ENCODE peak calls at places on chromosome 11, in seven cellular contexts. K is SK-N-SH, C is H1, A is HCT116, U is K562, B is GM12878, L is HepG2. O is an unnamed sample.

GRCh38 chr11:120336641-120337132 is 474 bp downstream of the ARHGEF12 start:
- DNase-seq in K (no peak), C (no peak), A (no peak), U (peak), B (no peak), L (no peak), O (no peak)

GRCh38 chr11:35166369-35167360 is 27.7 kb downstream of the CD44 start:
- DNase-seq in K (no peak), C (no peak), A (peak), U (no peak), B (no peak), L (no peak), O (no peak)

GRCh38 chr11:1642288-1643145 is 12.9 kb downstream of the KRTAP5-5 start:
- DNase-seq in K (no peak), C (no peak), A (no peak), U (no peak), B (no peak), L (no peak), O (no peak)

GRCh38 chr11:115653926-115654325 is 149.7 kb upstream of the CADM1 start:
- DNase-seq in K (no peak), C (no peak), A (no peak), U (no peak), B (no peak), L (no peak), O (no peak)

GRCh38 chr11:23311986-23312940 is 452.0 kb upstream of the CCDC179 start:
- DNase-seq in K (peak), C (no peak), A (no peak), U (no peak), B (no peak), L (no peak), O (no peak)

GRCh38 chr11:24511518-24511917 is 14.7 kb downstream of the LUZP2 start:
- DNase-seq in K (no peak), C (no peak), A (no peak), U (no peak), B (no peak), L (no peak), O (no peak)

GRCh38 chr11:64489831-64490441 is 101.1 kb upstream of the SLC22A12 start:
- DNase-seq in K (peak), C (peak), A (peak), U (peak), B (no peak), L (peak), O (peak)

GRCh38 chr11:60924906-60925684 is 835 bp downstream of the TMEM132A start:
- DNase-seq in K (peak), C (no peak), A (no peak), U (no peak), B (no peak), L (no peak), O (no peak)

GRCh38 chr11:46537121-46537520 is 56.7 kb downstream of the AMBRA1 start:
- DNase-seq in K (no peak), C (no peak), A (no peak), U (no peak), B (no peak), L (no peak), O (no peak)

GRCh38 chr11:38278457-38279141 is 1680.6 kb upstream of the RAG2 start:
- DNase-seq in K (no peak), C (no peak), A (no peak), U (no peak), B (no peak), L (no peak), O (no peak)

GRCh38 chr11:122879785-122880184 is 2.8 kb upstream of the JHY start:
- DNase-seq in K (peak), C (no peak), A (no peak), U (no peak), B (no peak), L (no peak), O (no peak)

GRCh38 chr11:67301951-67302516 is 1.3 kb upstream of the SSH3 start:
- DNase-seq in K (no peak), C (no peak), A (no peak), U (peak), B (no peak), L (no peak), O (peak)

GRCh38 chr11:102882389-102883024 is 7.7 kb upstream of the MMP12 start:
- DNase-seq in K (no peak), C (no peak), A (no peak), U (no peak), B (peak), L (no peak), O (no peak)

GRCh38 chr11:102879801-102880200 is 5.0 kb upstream of the MMP12 start:
- DNase-seq in K (no peak), C (no peak), A (no peak), U (no peak), B (no peak), L (no peak), O (no peak)

GRCh38 chr11:102886999-102887398 is 12.2 kb upstream of the MMP12 start:
- DNase-seq in K (no peak), C (no peak), A (no peak), U (no peak), B (no peak), L (no peak), O (no peak)

GRCh38 chr11:102878595-102878994 is 3.8 kb upstream of the MMP12 start:
- DNase-seq in K (no peak), C (no peak), A (no peak), U (no peak), B (no peak), L (no peak), O (no peak)

GRCh38 chr11:102883132-102883531 is 8.3 kb upstream of the MMP12 start:
- DNase-seq in K (no peak), C (no peak), A (no peak), U (no peak), B (no peak), L (no peak), O (no peak)
- TF ChIP-seq JUND in K (no peak), C (no peak), A (no peak), U (no peak), B (no peak), L (no peak), O (no peak)

DNA sequence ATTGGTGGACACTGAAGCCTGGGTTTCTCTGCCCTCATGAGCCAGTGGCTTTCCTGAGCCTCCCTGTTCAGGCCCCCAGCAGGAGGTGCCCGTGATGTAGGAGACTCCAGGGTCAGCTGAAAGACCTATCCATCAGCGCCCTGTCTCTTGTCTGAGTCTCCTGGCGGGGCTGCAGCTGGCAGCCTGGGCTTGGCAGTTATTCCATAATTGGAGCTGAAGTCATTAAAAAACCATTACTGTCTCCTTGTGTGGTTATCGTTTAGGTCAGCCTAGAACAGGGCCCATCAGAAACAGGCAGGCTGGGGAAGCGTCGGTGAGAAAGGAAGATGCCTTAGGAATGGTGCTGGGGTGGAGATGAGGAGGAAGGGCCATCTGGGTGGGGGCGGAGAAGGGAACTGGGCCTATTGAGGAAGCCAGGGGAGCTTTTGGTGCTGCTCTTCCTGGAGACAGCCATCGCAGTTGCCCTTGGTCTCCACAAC is 5.0 kb downstream of the TUB start:
- DNase-seq in K (peak), C (no peak), A (no peak), U (no peak), B (no peak), L (no peak), O (no peak)
- TF ChIP-seq JUND in K (no peak), C (no peak), A (no peak), U (no peak), B (no peak), L (no peak), O (no peak)

GRCh38 chr11:27024865-27025264 is 15.8 kb upstream of the BBOX1 start:
- DNase-seq in K (no peak), C (no peak), A (no peak), U (no peak), B (no peak), L (no peak), O (no peak)

GRCh38 chr11:27025312-27025955 is 15.2 kb upstream of the BBOX1 start:
- DNase-seq in K (no peak), C (no peak), A (no peak), U (no peak), B (no peak), L (peak), O (no peak)

GRCh38 chr11:27022659-27023251 is 17.9 kb upstream of the BBOX1 start:
- DNase-seq in K (peak), C (no peak), A (no peak), U (no peak), B (no peak), L (no peak), O (no peak)

GRCh38 chr11:27018902-27019544 is 21.6 kb upstream of the BBOX1 start:
- DNase-seq in K (no peak), C (no peak), A (no peak), U (no peak), B (no peak), L (no peak), O (no peak)

DNA sequence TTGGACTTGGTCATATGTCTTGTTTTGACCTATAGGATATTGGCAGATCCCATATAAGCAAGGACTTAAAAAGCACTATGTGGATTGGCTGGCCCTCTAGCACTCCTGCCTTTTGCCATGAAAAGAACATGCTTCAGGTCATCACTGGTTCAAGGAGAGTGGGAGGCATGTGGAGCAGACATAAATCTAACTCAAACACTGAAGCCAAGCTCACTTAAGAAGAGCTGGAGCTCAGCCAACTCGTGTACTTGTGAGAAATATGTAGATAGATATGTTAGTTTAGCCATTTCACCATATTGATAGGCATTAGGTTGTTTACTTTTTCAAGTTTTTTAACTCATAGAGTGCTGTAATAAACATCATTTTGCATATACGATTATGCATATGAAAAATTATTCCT is 19.9 kb upstream of the BBOX1 start:
- DNase-seq in K (no peak), C (no peak), A (no peak), U (no peak), B (no peak), L (no peak), O (no peak)
- TF ChIP-seq JUND in K (no peak), C (no peak), A (no peak), U (no peak), B (no peak), L (no peak), O (no peak)

GRCh38 chr11:127805771-127806170 is 781.6 kb downstream of the ETS1 start:
- DNase-seq in K (no peak), C (no peak), A (no peak), U (no peak), B (no peak), L (no peak), O (no peak)
- TF ChIP-seq JUND in K (no peak), C (no peak), A (no peak), U (no peak), B (no peak), L (no peak), O (no peak)

GRCh38 chr11:117833401-117833891 is 8.9 kb upstream of the FXYD2 start:
- DNase-seq in K (peak), C (no peak), A (no peak), U (no peak), B (no peak), L (no peak), O (no peak)

GRCh38 chr11:117832511-117832910 is 8.0 kb upstream of the FXYD2 start:
- DNase-seq in K (no peak), C (no peak), A (no peak), U (no peak), B (no peak), L (no peak), O (no peak)

GRCh38 chr11:117834838-117835443 is 10.4 kb upstream of the FXYD2 start:
- DNase-seq in K (no peak), C (no peak), A (no peak), U (no peak), B (no peak), L (no peak), O (no peak)

GRCh38 chr11:117835576-117835975 is 11.0 kb upstream of the FXYD2 start:
- DNase-seq in K (no peak), C (no peak), A (no peak), U (no peak), B (no peak), L (no peak), O (no peak)

DNA sequence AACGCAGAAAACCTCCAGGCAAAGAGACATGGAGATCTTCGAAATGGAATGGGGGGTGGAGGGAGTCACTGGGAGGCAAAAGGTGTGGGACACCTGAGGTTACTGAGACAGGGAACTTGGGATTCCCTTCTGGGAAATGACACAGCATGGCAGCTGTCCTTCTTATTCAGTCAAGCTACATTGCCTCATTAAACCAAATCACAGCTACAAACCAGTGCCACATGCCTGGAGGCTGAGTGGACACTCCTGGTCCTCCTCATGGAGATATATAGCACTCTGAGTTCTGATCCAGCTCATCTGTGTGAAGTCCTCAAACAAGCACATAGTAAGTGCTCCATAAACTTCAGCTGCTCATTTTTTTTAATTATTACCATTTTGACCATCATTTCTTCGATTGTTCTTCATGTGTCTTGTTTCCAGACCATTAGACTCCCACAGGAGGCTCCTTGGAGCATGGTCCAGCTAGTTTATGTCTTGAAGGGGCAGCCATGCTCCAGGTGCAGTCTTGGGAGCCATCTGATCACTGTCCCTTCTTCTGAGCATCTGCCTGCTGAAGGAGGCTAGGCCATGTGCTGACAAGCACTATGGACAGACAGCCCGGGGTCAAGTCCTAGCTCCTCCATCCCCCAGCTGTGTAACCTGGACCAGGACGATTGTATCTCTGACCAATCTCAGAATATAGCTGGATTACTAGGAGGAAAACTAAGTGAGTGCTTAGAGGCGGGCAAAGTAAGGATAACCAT is 9.7 kb upstream of the FXYD2 start:
- DNase-seq in K (no peak), C (no peak), A (no peak), U (no peak), B (no peak), L (no peak), O (no peak)
- TF ChIP-seq JUND in K (no peak), C (no peak), A (no peak), U (no peak), B (no peak), L (no peak), O (no peak)

GRCh38 chr11:112584674-112585073 is 324.0 kb upstream of the PLET1 start:
- DNase-seq in K (no peak), C (peak), A (no peak), U (no peak), B (no peak), L (no peak), O (peak)
- TF ChIP-seq JUND in K (no peak), C (no peak), A (no peak), U (no peak), B (no peak), L (no peak), O (no peak)

O was measured in T47D.